ENCODE peak calls at places on chromosomes 12 and 14, in seven cellular contexts. One of them, this sample, is unnamed.

GRCh38 chr12:8648598-8649205 is 13.9 kb downstream of the MFAP5 start:
- DNase-seq in activated CD8-positive, alpha-beta T cell treated with anti-CD3 and anti-CD28 coated beads for 36 hours: peak
- DNase-seq in cardiac fibroblast: no peak
- DNase-seq in ascending aorta: no peak
- DNase-seq in HepG2: no peak
- DNase-seq in H9: no peak
- DNase-seq in Calu3: no peak
- DNase-seq in this sample: peak

GRCh38 chr12:130863298-130863697 is 8.6 kb upstream of the RAN start:
- DNase-seq in Calu3: peak
- DNase-seq in HepG2: peak
- DNase-seq in ascending aorta: no peak
- DNase-seq in H9: no peak
- DNase-seq in cardiac fibroblast: no peak
- DNase-seq in activated CD8-positive, alpha-beta T cell treated with anti-CD3 and anti-CD28 coated beads for 36 hours: no peak
- DNase-seq in this sample: no peak

GRCh38 chr12:12804432-12804886 is 8.7 kb upstream of the DDX47 start:
- DNase-seq in cardiac fibroblast: peak
- DNase-seq in H9: no peak
- DNase-seq in ascending aorta: no peak
- DNase-seq in activated CD8-positive, alpha-beta T cell treated with anti-CD3 and anti-CD28 coated beads for 36 hours: no peak
- DNase-seq in HepG2: peak
- DNase-seq in Calu3: peak
- DNase-seq in this sample: no peak

GRCh38 chr12:130118181-130118580 is 44.1 kb upstream of the FZD10 start:
- DNase-seq in Calu3: no peak
- DNase-seq in cardiac fibroblast: no peak
- DNase-seq in activated CD8-positive, alpha-beta T cell treated with anti-CD3 and anti-CD28 coated beads for 36 hours: no peak
- DNase-seq in H9: no peak
- DNase-seq in HepG2: no peak
- DNase-seq in ascending aorta: no peak
- DNase-seq in this sample: no peak

GRCh38 chr12:29025936-29026335 is 123.1 kb upstream of the FAR2 start:
- DNase-seq in HepG2: no peak
- DNase-seq in activated CD8-positive, alpha-beta T cell treated with anti-CD3 and anti-CD28 coated beads for 36 hours: no peak
- DNase-seq in cardiac fibroblast: no peak
- DNase-seq in Calu3: no peak
- DNase-seq in H9: no peak
- DNase-seq in ascending aorta: no peak
- DNase-seq in this sample: no peak

GRCh38 chr14:71143391-71144290 is 236.4 kb downstream of the PCNX1 start:
- DNase-seq in HepG2: peak
- DNase-seq in activated CD8-positive, alpha-beta T cell treated with anti-CD3 and anti-CD28 coated beads for 36 hours: peak
- DNase-seq in ascending aorta: no peak
- DNase-seq in cardiac fibroblast: peak
- DNase-seq in H9: no peak
- DNase-seq in Calu3: no peak
- DNase-seq in this sample: no peak

GRCh38 chr12:94571556-94571955 is 78.8 kb downstream of the TMCC3 start:
- DNase-seq in ascending aorta: no peak
- DNase-seq in H9: no peak
- DNase-seq in Calu3: peak
- DNase-seq in activated CD8-positive, alpha-beta T cell treated with anti-CD3 and anti-CD28 coated beads for 36 hours: no peak
- DNase-seq in cardiac fibroblast: peak
- DNase-seq in HepG2: peak
- DNase-seq in this sample: no peak

GRCh38 chr12:132154941-132155770 is 10.9 kb downstream of the NOC4L start:
- DNase-seq in activated CD8-positive, alpha-beta T cell treated with anti-CD3 and anti-CD28 coated beads for 36 hours: no peak
- DNase-seq in cardiac fibroblast: no peak
- DNase-seq in HepG2: no peak
- DNase-seq in H9: no peak
- DNase-seq in Calu3: no peak
- DNase-seq in ascending aorta: no peak
- DNase-seq in this sample: no peak

GRCh38 chr14:104316723-104317499 is 178.5 kb downstream of the KIF26A start:
- DNase-seq in activated CD8-positive, alpha-beta T cell treated with anti-CD3 and anti-CD28 coated beads for 36 hours: no peak
- DNase-seq in Calu3: no peak
- DNase-seq in HepG2: no peak
- DNase-seq in H9: no peak
- DNase-seq in ascending aorta: no peak
- DNase-seq in cardiac fibroblast: no peak
- DNase-seq in this sample: no peak

GRCh38 chr12:13099066-13099909 is 4.2 kb downstream of the GSG1 start:
- DNase-seq in cardiac fibroblast: peak
- DNase-seq in Calu3: no peak
- DNase-seq in HepG2: no peak
- DNase-seq in ascending aorta: no peak
- DNase-seq in activated CD8-positive, alpha-beta T cell treated with anti-CD3 and anti-CD28 coated beads for 36 hours: peak
- DNase-seq in H9: no peak
- DNase-seq in this sample: no peak

GRCh38 chr14:77470192-77470870 is 12.4 kb downstream of the AHSA1 start:
- DNase-seq in cardiac fibroblast: no peak
- DNase-seq in Calu3: no peak
- DNase-seq in activated CD8-positive, alpha-beta T cell treated with anti-CD3 and anti-CD28 coated beads for 36 hours: no peak
- DNase-seq in HepG2: no peak
- DNase-seq in ascending aorta: no peak
- DNase-seq in H9: no peak
- DNase-seq in this sample: peak

GRCh38 chr12:47105914-47106674 is 26.3 kb upstream of the AMIGO2 start:
- DNase-seq in ascending aorta: no peak
- DNase-seq in HepG2: no peak
- DNase-seq in cardiac fibroblast: no peak
- DNase-seq in activated CD8-positive, alpha-beta T cell treated with anti-CD3 and anti-CD28 coated beads for 36 hours: no peak
- DNase-seq in Calu3: no peak
- DNase-seq in H9: no peak
- DNase-seq in this sample: no peak

GRCh38 chr12:54981796-54982195 is 2.8 kb downstream of the TESPA1 start:
- DNase-seq in ascending aorta: no peak
- DNase-seq in H9: no peak
- DNase-seq in Calu3: no peak
- DNase-seq in cardiac fibroblast: no peak
- DNase-seq in activated CD8-positive, alpha-beta T cell treated with anti-CD3 and anti-CD28 coated beads for 36 hours: peak
- DNase-seq in HepG2: no peak
- DNase-seq in this sample: peak

GRCh38 chr14:33239465-33239864 is 300.8 kb downstream of the NPAS3 start:
- DNase-seq in Calu3: no peak
- DNase-seq in activated CD8-positive, alpha-beta T cell treated with anti-CD3 and anti-CD28 coated beads for 36 hours: no peak
- DNase-seq in HepG2: no peak
- DNase-seq in cardiac fibroblast: no peak
- DNase-seq in H9: no peak
- DNase-seq in ascending aorta: no peak
- DNase-seq in this sample: no peak

GRCh38 chr12:93813181-93813580 is 136.0 kb downstream of the CRADD start:
- DNase-seq in Calu3: no peak
- DNase-seq in ascending aorta: no peak
- DNase-seq in HepG2: no peak
- DNase-seq in cardiac fibroblast: peak
- DNase-seq in H9: no peak
- DNase-seq in activated CD8-positive, alpha-beta T cell treated with anti-CD3 and anti-CD28 coated beads for 36 hours: no peak
- DNase-seq in this sample: no peak

GRCh38 chr12:49705479-49706267 is 1.5 kb downstream of the FMNL3 start:
- DNase-seq in HepG2: peak
- DNase-seq in cardiac fibroblast: peak
- DNase-seq in Calu3: no peak
- DNase-seq in H9: peak
- DNase-seq in activated CD8-positive, alpha-beta T cell treated with anti-CD3 and anti-CD28 coated beads for 36 hours: peak
- DNase-seq in ascending aorta: peak
- DNase-seq in this sample: peak

GRCh38 chr12:65603428-65604351 is 220.6 kb upstream of the HMGA2 start:
- DNase-seq in H9: no peak
- DNase-seq in HepG2: no peak
- DNase-seq in cardiac fibroblast: peak
- DNase-seq in ascending aorta: no peak
- DNase-seq in activated CD8-positive, alpha-beta T cell treated with anti-CD3 and anti-CD28 coated beads for 36 hours: no peak
- DNase-seq in Calu3: peak
- DNase-seq in this sample: no peak

GRCh38 chr14:72472845-72473244 is 421.1 kb downstream of the DPF3 start:
- DNase-seq in H9: no peak
- DNase-seq in activated CD8-positive, alpha-beta T cell treated with anti-CD3 and anti-CD28 coated beads for 36 hours: no peak
- DNase-seq in cardiac fibroblast: no peak
- DNase-seq in HepG2: no peak
- DNase-seq in ascending aorta: no peak
- DNase-seq in Calu3: no peak
- DNase-seq in this sample: no peak

DNA sequence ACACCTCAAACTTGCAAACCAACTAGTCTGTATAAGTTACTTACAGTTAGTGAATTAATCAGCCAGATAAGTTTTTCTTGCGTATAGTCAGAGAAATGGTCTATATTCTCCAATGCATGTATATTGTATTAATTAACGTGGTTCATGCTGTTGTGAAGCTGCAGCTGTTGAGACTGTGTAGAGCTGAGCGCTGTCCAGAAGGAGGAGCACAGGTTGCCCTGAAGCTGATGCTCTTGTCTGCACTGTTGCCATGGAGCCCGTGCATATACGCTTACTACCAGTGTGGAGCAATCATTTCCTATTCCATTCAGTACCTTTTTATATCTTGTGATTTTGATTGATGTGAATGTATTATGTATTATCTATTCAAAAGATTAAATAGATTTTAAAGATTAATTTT is 74.3 kb upstream of the ARID2 start:
- DNase-seq in HepG2: peak
- DNase-seq in ascending aorta: no peak
- DNase-seq in Calu3: no peak
- DNase-seq in cardiac fibroblast: peak
- DNase-seq in H9: no peak
- DNase-seq in activated CD8-positive, alpha-beta T cell treated with anti-CD3 and anti-CD28 coated beads for 36 hours: peak
- DNase-seq in this sample: no peak
- TF ChIP-seq CTCF in HepG2: peak
- TF ChIP-seq CTCF in ascending aorta: no peak
- TF ChIP-seq CTCF in Calu3: no peak
- TF ChIP-seq CTCF in cardiac fibroblast: no peak
- TF ChIP-seq CTCF in H9: peak
- TF ChIP-seq CTCF in activated CD8-positive, alpha-beta T cell treated with anti-CD3 and anti-CD28 coated beads for 36 hours: peak
- TF ChIP-seq CTCF in this sample: no peak

GRCh38 chr12:105060715-105061378 is 23.4 kb downstream of the ALDH1L2 start:
- DNase-seq in cardiac fibroblast: no peak
- DNase-seq in H9: no peak
- DNase-seq in ascending aorta: no peak
- DNase-seq in activated CD8-positive, alpha-beta T cell treated with anti-CD3 and anti-CD28 coated beads for 36 hours: no peak
- DNase-seq in Calu3: no peak
- DNase-seq in HepG2: peak
- DNase-seq in this sample: no peak

GRCh38 chr12:105051981-105052380 is 32.3 kb downstream of the ALDH1L2 start:
- DNase-seq in activated CD8-positive, alpha-beta T cell treated with anti-CD3 and anti-CD28 coated beads for 36 hours: no peak
- DNase-seq in ascending aorta: no peak
- DNase-seq in Calu3: no peak
- DNase-seq in HepG2: no peak
- DNase-seq in H9: no peak
- DNase-seq in cardiac fibroblast: no peak
- DNase-seq in this sample: no peak

GRCh38 chr12:105053116-105053572 is 31.1 kb downstream of the ALDH1L2 start:
- DNase-seq in activated CD8-positive, alpha-beta T cell treated with anti-CD3 and anti-CD28 coated beads for 36 hours: peak
- DNase-seq in HepG2: peak
- DNase-seq in ascending aorta: peak
- DNase-seq in cardiac fibroblast: peak
- DNase-seq in H9: peak
- DNase-seq in Calu3: peak
- DNase-seq in this sample: peak

DNA sequence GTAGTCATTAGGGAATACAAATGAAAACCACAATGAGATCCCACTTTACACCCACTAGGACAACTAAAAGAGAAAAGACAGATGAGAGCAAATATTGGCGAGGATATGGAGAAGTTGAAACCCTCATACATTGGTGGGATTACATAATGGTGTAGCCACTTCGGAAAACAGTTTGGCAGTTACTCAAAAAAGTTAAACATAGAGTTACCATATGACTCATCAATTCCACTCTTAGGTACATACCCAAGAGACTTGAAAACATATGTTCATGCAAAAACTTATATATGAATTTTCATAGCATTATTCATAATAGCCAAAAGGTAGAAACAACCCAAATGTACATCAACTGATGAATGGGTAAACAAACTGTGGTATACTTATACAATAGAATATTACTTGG is 27.1 kb downstream of the ALDH1L2 start:
- DNase-seq in activated CD8-positive, alpha-beta T cell treated with anti-CD3 and anti-CD28 coated beads for 36 hours: no peak
- DNase-seq in H9: no peak
- DNase-seq in cardiac fibroblast: no peak
- DNase-seq in Calu3: no peak
- DNase-seq in ascending aorta: no peak
- DNase-seq in HepG2: no peak
- DNase-seq in this sample: no peak
- TF ChIP-seq CTCF in activated CD8-positive, alpha-beta T cell treated with anti-CD3 and anti-CD28 coated beads for 36 hours: no peak
- TF ChIP-seq CTCF in H9: no peak
- TF ChIP-seq CTCF in cardiac fibroblast: no peak
- TF ChIP-seq CTCF in Calu3: no peak
- TF ChIP-seq CTCF in ascending aorta: no peak
- TF ChIP-seq CTCF in HepG2: no peak
- TF ChIP-seq CTCF in this sample: no peak

GRCh38 chr12:57087689-57088441 is 1.0 kb upstream of the NAB2 start:
- DNase-seq in H9: peak
- DNase-seq in HepG2: peak
- DNase-seq in Calu3: peak
- DNase-seq in ascending aorta: peak
- DNase-seq in cardiac fibroblast: peak
- DNase-seq in activated CD8-positive, alpha-beta T cell treated with anti-CD3 and anti-CD28 coated beads for 36 hours: peak
- DNase-seq in this sample: peak
- TF ChIP-seq CTCF in H9: no peak
- TF ChIP-seq CTCF in HepG2: no peak
- TF ChIP-seq CTCF in Calu3: no peak
- TF ChIP-seq CTCF in ascending aorta: no peak
- TF ChIP-seq CTCF in cardiac fibroblast: no peak
- TF ChIP-seq CTCF in activated CD8-positive, alpha-beta T cell treated with anti-CD3 and anti-CD28 coated beads for 36 hours: no peak
- TF ChIP-seq CTCF in this sample: no peak

GRCh38 chr14:54773171-54774006 is 129.2 kb downstream of the GCH1 start:
- DNase-seq in Calu3: peak
- DNase-seq in HepG2: peak
- DNase-seq in H9: peak
- DNase-seq in ascending aorta: peak
- DNase-seq in activated CD8-positive, alpha-beta T cell treated with anti-CD3 and anti-CD28 coated beads for 36 hours: peak
- DNase-seq in cardiac fibroblast: peak
- DNase-seq in this sample: peak
- TF ChIP-seq CTCF in Calu3: peak
- TF ChIP-seq CTCF in HepG2: peak
- TF ChIP-seq CTCF in H9: peak
- TF ChIP-seq CTCF in ascending aorta: peak
- TF ChIP-seq CTCF in activated CD8-positive, alpha-beta T cell treated with anti-CD3 and anti-CD28 coated beads for 36 hours: no peak
- TF ChIP-seq CTCF in cardiac fibroblast: peak
- TF ChIP-seq CTCF in this sample: peak